ENCODE peak calls at places on chromosome 20, in five cellular contexts. One of them, this sample, is unnamed.
A peak's percentile ranks its signal among the peaks of the same experiment; 100 is the strongest.

GRCh38 chr20:38152175-38153010 is 12.7 kb downstream of the TGM2 start:
- DNase-seq in CD8-positive, alpha-beta T cell: no peak
- DNase-seq in H9: no peak
- DNase-seq in cardiac fibroblast: peak; percentile 71
- DNase-seq in astrocyte of the cerebellum: peak; percentile 45
- DNase-seq in this sample: peak; percentile 47

GRCh38 chr20:25219365-25219764 is 23.9 kb downstream of the ENTPD6 start:
- DNase-seq in CD8-positive, alpha-beta T cell: no peak
- DNase-seq in cardiac fibroblast: no peak
- DNase-seq in H9: no peak
- DNase-seq in astrocyte of the cerebellum: no peak
- DNase-seq in this sample: no peak

GRCh38 chr20:37464173-37464572 is 56.9 kb upstream of the NNAT start:
- DNase-seq in CD8-positive, alpha-beta T cell: no peak
- DNase-seq in H9: no peak
- DNase-seq in astrocyte of the cerebellum: no peak
- DNase-seq in cardiac fibroblast: no peak
- DNase-seq in this sample: no peak

GRCh38 chr20:24957326-24957996 is 8.4 kb downstream of the CST7 start:
- DNase-seq in cardiac fibroblast: no peak
- DNase-seq in H9: peak; percentile 17
- DNase-seq in astrocyte of the cerebellum: no peak
- DNase-seq in CD8-positive, alpha-beta T cell: no peak
- DNase-seq in this sample: no peak

GRCh38 chr20:51514836-51515235 is 27.7 kb downstream of the NFATC2 start:
- DNase-seq in H9: no peak
- DNase-seq in CD8-positive, alpha-beta T cell: no peak
- DNase-seq in astrocyte of the cerebellum: no peak
- DNase-seq in cardiac fibroblast: no peak
- DNase-seq in this sample: no peak

GRCh38 chr20:62285151-62285550 is 17.6 kb upstream of the ADRM1 start:
- DNase-seq in astrocyte of the cerebellum: no peak
- DNase-seq in CD8-positive, alpha-beta T cell: no peak
- DNase-seq in H9: no peak
- DNase-seq in cardiac fibroblast: no peak
- DNase-seq in this sample: no peak

GRCh38 chr20:36775196-36775595 is 1.6 kb upstream of the DSN1 start:
- DNase-seq in astrocyte of the cerebellum: no peak
- DNase-seq in cardiac fibroblast: no peak
- DNase-seq in CD8-positive, alpha-beta T cell: no peak
- DNase-seq in H9: no peak
- DNase-seq in this sample: no peak

GRCh38 chr20:62325172-62325905 is 22.5 kb downstream of the ADRM1 start:
- DNase-seq in H9: no peak
- DNase-seq in astrocyte of the cerebellum: no peak
- DNase-seq in cardiac fibroblast: no peak
- DNase-seq in CD8-positive, alpha-beta T cell: no peak
- DNase-seq in this sample: no peak

GRCh38 chr20:2946988-2947961 is 74.0 kb downstream of the PTPRA start:
- DNase-seq in astrocyte of the cerebellum: peak; percentile 57
- DNase-seq in CD8-positive, alpha-beta T cell: no peak
- DNase-seq in H9: no peak
- DNase-seq in cardiac fibroblast: peak; percentile 62
- DNase-seq in this sample: no peak

GRCh38 chr20:62061851-62062418 is 3.7 kb downstream of the TAF4 start:
- DNase-seq in astrocyte of the cerebellum: no peak
- DNase-seq in CD8-positive, alpha-beta T cell: no peak
- DNase-seq in cardiac fibroblast: no peak
- DNase-seq in H9: no peak
- DNase-seq in this sample: no peak

GRCh38 chr20:19396466-19397081 is 184.1 kb downstream of the SLC24A3 start:
- DNase-seq in cardiac fibroblast: no peak
- DNase-seq in H9: no peak
- DNase-seq in astrocyte of the cerebellum: no peak
- DNase-seq in CD8-positive, alpha-beta T cell: no peak
- DNase-seq in this sample: no peak

GRCh38 chr20:57600324-57601210 is 19.7 kb downstream of the ZBP1 start:
- DNase-seq in astrocyte of the cerebellum: no peak
- DNase-seq in H9: no peak
- DNase-seq in cardiac fibroblast: no peak
- DNase-seq in CD8-positive, alpha-beta T cell: no peak
- DNase-seq in this sample: no peak

GRCh38 chr20:13119583-13119982 is 101.5 kb upstream of the ISM1 start:
- DNase-seq in H9: peak; percentile 52
- DNase-seq in astrocyte of the cerebellum: peak; percentile 57
- DNase-seq in CD8-positive, alpha-beta T cell: peak; percentile 50
- DNase-seq in cardiac fibroblast: peak; percentile 73
- DNase-seq in this sample: no peak

GRCh38 chr20:6686171-6686570 is 81.3 kb upstream of the BMP2 start:
- DNase-seq in cardiac fibroblast: no peak
- DNase-seq in H9: no peak
- DNase-seq in astrocyte of the cerebellum: no peak
- DNase-seq in CD8-positive, alpha-beta T cell: no peak
- DNase-seq in this sample: no peak

GRCh38 chr20:1881240-1881835 is 13.9 kb upstream of the SIRPA start:
- DNase-seq in cardiac fibroblast: no peak
- DNase-seq in astrocyte of the cerebellum: no peak
- DNase-seq in H9: no peak
- DNase-seq in CD8-positive, alpha-beta T cell: no peak
- DNase-seq in this sample: no peak

GRCh38 chr20:1324598-1325172 is 4.3 kb downstream of the SDCBP2 start:
- DNase-seq in CD8-positive, alpha-beta T cell: peak; percentile 42
- DNase-seq in astrocyte of the cerebellum: no peak
- DNase-seq in H9: no peak
- DNase-seq in cardiac fibroblast: peak; percentile 88
- DNase-seq in this sample: no peak

GRCh38 chr20:39717976-39718375 is 755.8 kb downstream of the DHX35 start:
- DNase-seq in CD8-positive, alpha-beta T cell: no peak
- DNase-seq in cardiac fibroblast: no peak
- DNase-seq in astrocyte of the cerebellum: no peak
- DNase-seq in H9: no peak
- DNase-seq in this sample: no peak

GRCh38 chr20:16115891-16116577 is 457.2 kb downstream of the KIF16B start:
- DNase-seq in CD8-positive, alpha-beta T cell: no peak
- DNase-seq in H9: no peak
- DNase-seq in astrocyte of the cerebellum: no peak
- DNase-seq in cardiac fibroblast: no peak
- DNase-seq in this sample: no peak

GRCh38 chr20:24911461-24911860 is 37.6 kb upstream of the CST7 start:
- DNase-seq in CD8-positive, alpha-beta T cell: peak; percentile 19
- DNase-seq in H9: no peak
- DNase-seq in astrocyte of the cerebellum: no peak
- DNase-seq in cardiac fibroblast: no peak
- DNase-seq in this sample: no peak

GRCh38 chr20:53390780-53391179 is 202.9 kb downstream of the ZNF217 start:
- DNase-seq in cardiac fibroblast: no peak
- DNase-seq in H9: no peak
- DNase-seq in CD8-positive, alpha-beta T cell: no peak
- DNase-seq in astrocyte of the cerebellum: no peak
- DNase-seq in this sample: no peak

GRCh38 chr20:38246357-38247165 is 14.0 kb downstream of the KIAA1755 start:
- DNase-seq in CD8-positive, alpha-beta T cell: no peak
- DNase-seq in H9: no peak
- DNase-seq in astrocyte of the cerebellum: no peak
- DNase-seq in cardiac fibroblast: no peak
- DNase-seq in this sample: no peak

GRCh38 chr20:57499676-57500075 is 25.3 kb downstream of the CTCFL start:
- DNase-seq in cardiac fibroblast: no peak
- DNase-seq in CD8-positive, alpha-beta T cell: no peak
- DNase-seq in astrocyte of the cerebellum: no peak
- DNase-seq in H9: no peak
- DNase-seq in this sample: no peak

GRCh38 chr20:25077610-25078169 is 4.3 kb downstream of the VSX1 start:
- DNase-seq in astrocyte of the cerebellum: no peak
- DNase-seq in CD8-positive, alpha-beta T cell: peak; percentile 37
- DNase-seq in H9: peak; percentile 64
- DNase-seq in cardiac fibroblast: peak; percentile 39
- DNase-seq in this sample: peak; percentile 57

GRCh38 chr20:4067600-4068261 is 52.4 kb upstream of the RNF24 start:
- DNase-seq in H9: no peak
- DNase-seq in cardiac fibroblast: peak; percentile 91
- DNase-seq in astrocyte of the cerebellum: no peak
- DNase-seq in CD8-positive, alpha-beta T cell: no peak
- DNase-seq in this sample: no peak

GRCh38 chr20:1187605-1188171 is 2.9 kb upstream of the TMEM74B start:
- DNase-seq in astrocyte of the cerebellum: no peak
- DNase-seq in CD8-positive, alpha-beta T cell: no peak
- DNase-seq in H9: no peak
- DNase-seq in cardiac fibroblast: no peak
- DNase-seq in this sample: no peak

GRCh38 chr20:61109221-61109805 is 142.7 kb upstream of the CDH4 start:
- DNase-seq in CD8-positive, alpha-beta T cell: no peak
- DNase-seq in cardiac fibroblast: no peak
- DNase-seq in astrocyte of the cerebellum: no peak
- DNase-seq in H9: no peak
- DNase-seq in this sample: no peak

GRCh38 chr20:58669287-58670006 is 18.4 kb downstream of the STX16 start:
- DNase-seq in H9: peak; percentile 83
- DNase-seq in CD8-positive, alpha-beta T cell: no peak
- DNase-seq in cardiac fibroblast: no peak
- DNase-seq in astrocyte of the cerebellum: no peak
- DNase-seq in this sample: no peak

GRCh38 chr20:49890651-49891361 is 24.5 kb downstream of the SPATA2 start:
- DNase-seq in CD8-positive, alpha-beta T cell: no peak
- DNase-seq in H9: peak; percentile 55
- DNase-seq in cardiac fibroblast: no peak
- DNase-seq in astrocyte of the cerebellum: no peak
- DNase-seq in this sample: no peak

GRCh38 chr20:49888341-49889244 is 26.7 kb downstream of the SPATA2 start:
- DNase-seq in CD8-positive, alpha-beta T cell: peak; percentile 65
- DNase-seq in astrocyte of the cerebellum: peak; percentile 31
- DNase-seq in H9: peak; percentile 89
- DNase-seq in cardiac fibroblast: peak; percentile 65
- DNase-seq in this sample: peak; percentile 88

GRCh38 chr20:49891486-49891885 is 23.8 kb downstream of the SPATA2 start:
- DNase-seq in CD8-positive, alpha-beta T cell: no peak
- DNase-seq in cardiac fibroblast: no peak
- DNase-seq in astrocyte of the cerebellum: no peak
- DNase-seq in H9: no peak
- DNase-seq in this sample: no peak

GRCh38 chr20:49889245-49889942 is 25.9 kb downstream of the SPATA2 start:
- DNase-seq in H9: no peak
- DNase-seq in astrocyte of the cerebellum: no peak
- DNase-seq in CD8-positive, alpha-beta T cell: no peak
- DNase-seq in cardiac fibroblast: no peak
- DNase-seq in this sample: no peak

DNA sequence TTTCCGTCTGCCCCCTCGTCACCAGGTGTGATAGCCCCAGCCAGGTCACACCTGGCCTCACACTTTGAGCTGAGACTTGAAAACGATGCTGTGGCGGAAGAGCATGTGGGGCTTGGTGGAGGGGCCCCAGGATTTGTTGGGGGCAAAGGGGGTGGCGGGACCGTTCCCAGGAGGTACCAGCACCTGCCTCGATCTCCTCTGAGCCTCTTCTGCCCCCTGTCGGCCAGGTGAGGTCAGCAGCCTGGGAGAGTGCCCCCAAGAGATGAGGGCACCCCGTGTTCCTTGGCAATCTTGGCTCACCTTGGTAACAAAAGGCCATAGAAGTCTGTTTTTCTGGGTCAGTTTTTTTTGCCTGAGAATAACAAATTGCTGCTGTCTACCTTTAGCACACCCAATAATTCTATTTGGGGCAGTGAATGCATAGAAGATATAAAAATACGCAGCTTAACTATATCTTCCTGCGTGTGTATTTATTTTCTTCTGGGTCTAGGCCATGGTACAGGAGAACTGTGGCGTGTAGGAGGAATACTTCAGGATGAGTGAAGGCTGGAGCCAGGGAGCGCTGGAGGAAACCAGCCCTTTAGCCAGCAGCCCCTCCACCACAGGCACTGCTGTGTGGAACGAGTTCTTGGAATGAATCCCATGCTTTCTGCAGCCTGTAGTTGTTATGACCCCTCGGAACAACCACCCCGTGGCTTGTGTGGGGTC is 25.2 kb downstream of the SPATA2 start:
- DNase-seq in CD8-positive, alpha-beta T cell: no peak
- DNase-seq in cardiac fibroblast: no peak
- DNase-seq in H9: no peak
- DNase-seq in astrocyte of the cerebellum: no peak
- DNase-seq in this sample: no peak
- TF ChIP-seq CTCF in CD8-positive, alpha-beta T cell: no peak
- TF ChIP-seq CTCF in cardiac fibroblast: no peak
- TF ChIP-seq CTCF in H9: peak; percentile 64
- TF ChIP-seq CTCF in astrocyte of the cerebellum: no peak
- TF ChIP-seq CTCF in this sample: no peak

GRCh38 chr20:41466836-41467619 is 100.4 kb upstream of the EMILIN3 start:
- DNase-seq in CD8-positive, alpha-beta T cell: no peak
- DNase-seq in H9: no peak
- DNase-seq in astrocyte of the cerebellum: no peak
- DNase-seq in cardiac fibroblast: no peak
- DNase-seq in this sample: no peak
- TF ChIP-seq CTCF in CD8-positive, alpha-beta T cell: no peak
- TF ChIP-seq CTCF in H9: peak; percentile 41
- TF ChIP-seq CTCF in astrocyte of the cerebellum: no peak
- TF ChIP-seq CTCF in cardiac fibroblast: no peak
- TF ChIP-seq CTCF in this sample: no peak

GRCh38 chr20:33466303-33466646 is 22.7 kb upstream of the SNTA1 start:
- DNase-seq in H9: no peak
- DNase-seq in astrocyte of the cerebellum: no peak
- DNase-seq in CD8-positive, alpha-beta T cell: no peak
- DNase-seq in cardiac fibroblast: no peak
- DNase-seq in this sample: no peak
- TF ChIP-seq CTCF in H9: no peak
- TF ChIP-seq CTCF in astrocyte of the cerebellum: no peak
- TF ChIP-seq CTCF in CD8-positive, alpha-beta T cell: no peak
- TF ChIP-seq CTCF in cardiac fibroblast: no peak
- TF ChIP-seq CTCF in this sample: no peak

GRCh38 chr20:11270566-11270965 is 596.8 kb upstream of the JAG1 start:
- DNase-seq in H9: peak; percentile 64
- DNase-seq in cardiac fibroblast: no peak
- DNase-seq in astrocyte of the cerebellum: no peak
- DNase-seq in CD8-positive, alpha-beta T cell: no peak
- DNase-seq in this sample: no peak
- TF ChIP-seq CTCF in H9: no peak
- TF ChIP-seq CTCF in cardiac fibroblast: no peak
- TF ChIP-seq CTCF in astrocyte of the cerebellum: no peak
- TF ChIP-seq CTCF in CD8-positive, alpha-beta T cell: no peak
- TF ChIP-seq CTCF in this sample: no peak

This sample was measured in glutamatergic neuron.